ENCODE peak calls at places on chromosomes 11 and 22, in five cellular contexts. O is H9, P is IMR-90, A is H1, W is mesenchymal stem cell. Y is an unnamed sample.

GRCh38 chr22:22408731-22409696 is 99.5 kb downstream of the ZNF280B start:
- DNase-seq in O (peak), P (peak), A (no peak), W (peak), Y (peak)

GRCh38 chr22:48952256-48953102 is 875.2 kb downstream of the BRD1 start:
- DNase-seq in O (peak), P (no peak), A (no peak), W (no peak), Y (no peak)

GRCh38 chr11:134587345-134587744 is 175.3 kb upstream of the B3GAT1 start:
- DNase-seq in O (peak), P (no peak), A (no peak), W (no peak), Y (no peak)

GRCh38 chr11:64318694-64319420 is 936 bp downstream of the PRDX5 start:
- DNase-seq in O (no peak), P (no peak), A (no peak), W (no peak), Y (no peak)

GRCh38 chr11:112085822-112086421 is 634 bp downstream of the TIMM8B start:
- DNase-seq in O (no peak), P (peak), A (no peak), W (peak), Y (no peak)

GRCh38 chr11:76783294-76783900 is at the start of gene TSKU:
- DNase-seq in O (peak), P (no peak), A (no peak), W (no peak), Y (peak)

GRCh38 chr11:19187101-19187500 is 14.7 kb downstream of the CSRP3 start:
- DNase-seq in O (no peak), P (peak), A (no peak), W (peak), Y (no peak)

GRCh38 chr11:32137263-32137662 is 46.4 kb downstream of the RCN1 start:
- DNase-seq in O (no peak), P (peak), A (no peak), W (peak), Y (no peak)

GRCh38 chr11:103959279-103959930 is 77.0 kb upstream of the DDI1 start:
- DNase-seq in O (no peak), P (peak), A (no peak), W (peak), Y (no peak)

GRCh38 chr11:6219359-6219758 is 14.0 kb downstream of the C11orf42 start:
- DNase-seq in O (no peak), P (peak), A (no peak), W (peak), Y (no peak)

GRCh38 chr11:26457660-26458059 is 114.4 kb downstream of the MUC15 start:
- DNase-seq in O (no peak), P (no peak), A (no peak), W (no peak), Y (no peak)

GRCh38 chr11:112665291-112665690 is 295.9 kb upstream of the NCAM1 start:
- DNase-seq in O (no peak), P (no peak), A (no peak), W (no peak), Y (no peak)

GRCh38 chr22:47605441-47605840 is 843.0 kb downstream of the TBC1D22A start:
- DNase-seq in O (no peak), P (no peak), A (no peak), W (no peak), Y (no peak)

GRCh38 chr11:69371731-69372588 is 78.0 kb downstream of the MYEOV start:
- DNase-seq in O (peak), P (no peak), A (no peak), W (no peak), Y (no peak)

GRCh38 chr22:41664951-41665350 is 23.7 kb downstream of the SNU13 start:
- DNase-seq in O (no peak), P (no peak), A (no peak), W (no peak), Y (no peak)

GRCh38 chr11:68043349-68044144 is 4.7 kb downstream of the TCIRG1 start:
- DNase-seq in O (peak), P (peak), A (no peak), W (peak), Y (no peak)

GRCh38 chr11:114886644-114887259 is 208.4 kb downstream of the NXPE2 start:
- DNase-seq in O (no peak), P (no peak), A (no peak), W (no peak), Y (no peak)

GRCh38 chr22:22820626-22821025 is 67.0 kb upstream of the IGLL5 start:
- DNase-seq in O (no peak), P (no peak), A (no peak), W (no peak), Y (no peak)

GRCh38 chr22:30460147-30460546 is 11.7 kb downstream of the SEC14L3 start:
- DNase-seq in O (no peak), P (no peak), A (no peak), W (no peak), Y (no peak)

GRCh38 chr22:17431179-17431578 is 61.9 kb downstream of the CECR2 start:
- DNase-seq in O (no peak), P (no peak), A (no peak), W (no peak), Y (no peak)

GRCh38 chr22:17435375-17435774 is 66.1 kb downstream of the CECR2 start:
- DNase-seq in O (no peak), P (no peak), A (no peak), W (no peak), Y (no peak)

GRCh38 chr22:17436981-17437410 is 67.7 kb downstream of the CECR2 start:
- DNase-seq in O (peak), P (no peak), A (no peak), W (no peak), Y (peak)

GRCh38 chr22:17436382-17436951 is 67.2 kb downstream of the CECR2 start:
- DNase-seq in O (no peak), P (no peak), A (no peak), W (no peak), Y (peak)

DNA sequence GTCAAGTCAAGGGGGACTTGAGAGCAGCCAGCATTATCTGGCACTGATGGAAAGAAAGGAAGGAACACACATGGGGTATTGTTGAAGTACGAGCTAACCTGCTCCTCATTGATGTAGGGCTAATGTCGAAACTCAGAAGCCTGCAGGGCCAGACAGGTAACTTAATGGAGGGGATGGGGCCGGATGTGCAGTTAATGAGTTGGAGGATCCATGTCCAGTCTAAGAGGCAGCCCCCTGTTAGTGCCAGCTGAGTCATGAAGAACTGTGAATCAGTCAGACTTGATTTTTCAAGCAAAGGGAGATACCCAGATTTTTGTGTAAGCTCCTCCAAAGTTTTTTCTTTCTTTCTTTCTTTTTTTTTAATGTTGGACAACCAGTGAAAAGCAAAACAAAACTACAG is 65.6 kb downstream of the CECR2 start:
- DNase-seq in O (no peak), P (no peak), A (no peak), W (no peak), Y (no peak)
- H2BK15ac ChIP-seq in O (no peak), P (no peak), A (no peak), W (no peak), Y (no peak)

GRCh38 chr22:45272498-45272897 is 12.3 kb upstream of the UPK3A start:
- DNase-seq in O (no peak), P (no peak), A (no peak), W (no peak), Y (no peak)
- H4K91ac ChIP-seq in O (no peak), P (no peak), A (no peak), W (no peak), Y (no peak)

GRCh38 chr11:128597209-128597608 is 9.9 kb upstream of the ETS1 start:
- DNase-seq in O (no peak), P (no peak), A (no peak), W (no peak), Y (no peak)

GRCh38 chr11:128598755-128599154 is 11.4 kb upstream of the ETS1 start:
- DNase-seq in O (no peak), P (peak), A (no peak), W (peak), Y (no peak)

GRCh38 chr11:128603003-128603715 is 15.8 kb upstream of the ETS1 start:
- DNase-seq in O (no peak), P (no peak), A (no peak), W (no peak), Y (no peak)

GRCh38 chr11:128598096-128598495 is 10.7 kb upstream of the ETS1 start:
- DNase-seq in O (no peak), P (no peak), A (no peak), W (no peak), Y (no peak)

DNA sequence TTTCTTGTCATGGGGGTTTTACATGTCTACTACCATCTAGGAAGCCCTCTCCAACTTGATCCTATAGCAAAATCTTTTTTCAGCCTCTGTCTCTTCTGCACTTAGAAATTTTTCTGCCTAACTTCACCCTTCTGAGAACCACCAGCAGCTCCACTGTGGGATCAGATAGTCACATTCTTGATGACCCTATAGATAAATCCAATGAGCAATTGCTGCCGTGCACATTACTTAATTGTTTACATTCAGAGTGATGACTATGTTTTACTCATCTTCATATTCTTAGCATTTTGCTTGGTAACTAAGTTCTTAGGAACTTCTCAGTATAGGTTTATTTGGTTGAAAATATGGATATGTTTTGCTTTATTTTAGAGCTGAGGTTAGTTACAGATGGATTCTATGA is 12.4 kb upstream of the ETS1 start:
- DNase-seq in O (no peak), P (peak), A (no peak), W (peak), Y (no peak)
- H2BK15ac ChIP-seq in O (no peak), P (no peak), A (no peak), W (no peak), Y (no peak)

DNA sequence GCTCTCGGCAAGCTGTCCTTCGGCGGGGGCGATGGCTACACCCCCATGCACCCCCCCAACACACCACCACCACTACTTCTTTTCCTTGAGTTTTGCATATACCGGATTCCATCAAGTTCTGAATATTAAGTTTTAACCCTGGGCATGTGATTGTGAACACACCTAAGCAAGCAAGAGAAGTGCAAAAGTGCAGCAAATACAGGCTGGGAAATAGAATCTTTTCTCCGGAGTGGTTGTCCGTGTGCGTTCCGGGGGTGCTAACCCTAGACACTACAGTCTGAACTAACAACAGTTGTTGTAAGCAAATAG is 568 bp downstream of the PRSS23 start:
- DNase-seq in O (no peak), P (no peak), A (no peak), W (no peak), Y (no peak)
- H4K91ac ChIP-seq in O (no peak), P (peak), A (no peak), W (peak), Y (no peak)

GRCh38 chr11:96333076-96333744 is 9.8 kb downstream of the MAML2 start:
- DNase-seq in O (no peak), P (no peak), A (no peak), W (no peak), Y (no peak)
- H2BK15ac ChIP-seq in O (no peak), P (peak), A (no peak), W (no peak), Y (no peak)

GRCh38 chr11:34239465-34240149 is 118.2 kb downstream of the ABTB2 start:
- DNase-seq in O (no peak), P (no peak), A (no peak), W (no peak), Y (no peak)
- H4K91ac ChIP-seq in O (no peak), P (no peak), A (no peak), W (no peak), Y (no peak)

GRCh38 chr11:46121328-46121723 is at the start of gene PHF21A:
- DNase-seq in O (peak), P (peak), A (peak), W (peak), Y (peak)
- H2BK15ac ChIP-seq in O (no peak), P (peak), A (peak), W (peak), Y (peak)

DNA sequence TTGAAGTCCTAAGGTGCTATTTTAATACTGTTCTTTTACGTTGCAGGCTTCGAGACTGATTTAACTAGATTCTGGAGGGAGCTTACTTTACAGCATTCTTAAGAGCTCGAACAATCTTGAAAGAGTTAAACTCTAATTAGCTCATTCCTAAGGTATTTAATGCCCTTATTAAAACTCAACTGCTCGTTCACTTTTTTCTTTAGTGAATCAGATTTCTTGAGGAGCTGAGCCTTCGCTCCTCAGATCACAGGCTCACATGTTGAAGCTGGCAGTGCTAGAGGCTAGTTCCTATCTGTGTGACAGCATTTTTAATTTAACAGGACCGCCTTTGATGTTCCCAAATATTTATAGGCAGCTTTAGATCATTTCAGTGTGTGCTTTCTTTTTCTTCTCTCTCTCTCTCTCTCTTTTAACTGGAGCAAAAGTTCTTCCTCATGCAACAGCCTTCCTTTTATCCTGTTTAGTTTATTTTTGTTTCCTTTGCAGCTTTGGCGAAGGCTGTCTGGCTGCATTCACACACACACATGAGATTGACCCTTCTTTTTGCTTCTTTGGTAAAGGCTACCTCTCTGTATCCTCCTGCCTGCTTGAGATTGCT is 20.9 kb downstream of the ZNRF3 start:
- DNase-seq in O (no peak), P (peak), A (no peak), W (peak), Y (no peak)
- H4K91ac ChIP-seq in O (no peak), P (no peak), A (no peak), W (no peak), Y (no peak)

DNA sequence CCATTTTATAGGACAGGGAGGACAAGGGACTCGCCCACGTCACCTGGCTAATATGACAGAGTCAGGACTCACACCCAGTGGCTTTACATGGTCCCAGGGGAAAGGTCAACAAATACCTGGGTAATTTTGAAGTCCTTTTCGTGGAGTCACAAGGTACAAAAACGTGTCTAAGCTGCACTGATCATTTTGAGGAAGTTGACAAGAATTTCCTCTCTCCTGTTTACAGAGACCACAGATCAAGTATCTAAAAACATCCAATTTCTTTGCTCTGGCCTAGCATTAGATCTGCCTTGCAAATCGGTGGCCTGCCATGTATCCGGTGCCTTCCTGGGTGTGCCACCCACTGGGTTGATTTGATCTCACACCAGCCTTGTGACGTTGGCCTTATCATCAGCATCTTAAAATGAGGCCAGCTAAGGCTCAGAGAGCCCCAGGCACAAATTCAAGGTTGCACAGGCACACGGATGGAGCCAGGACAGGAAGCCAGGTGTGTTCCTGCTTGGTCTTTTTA is 17.6 kb downstream of the GDPD5 start:
- DNase-seq in O (no peak), P (no peak), A (no peak), W (no peak), Y (no peak)
- H2BK15ac ChIP-seq in O (no peak), P (no peak), A (no peak), W (no peak), Y (no peak)